ENCODE peak calls at places on chromosomes 11 and 22, in four cellular contexts. V, B, R and Q are unnamed samples.

GRCh38 chr11:119066481-119066880 is 1.1 kb upstream of the VPS11 start:
- DNase-seq in B (no peak), V (no peak), R (no peak), Q (no peak)

GRCh38 chr22:36321797-36322601 is 65.8 kb downstream of the MYH9 start:
- DNase-seq in V (peak), R (no peak), B (no peak), Q (no peak)

GRCh38 chr11:77467993-77468392 is 5.9 kb downstream of the PAK1 start:
- DNase-seq in V (no peak), R (peak), B (no peak), Q (no peak)

GRCh38 chr11:12285106-12285505 is 92.3 kb upstream of the PARVA start:
- DNase-seq in V (no peak), R (no peak), B (peak), Q (peak)

GRCh38 chr11:74754507-74755255 is 6.0 kb downstream of the RNF169 start:
- DNase-seq in B (peak), R (no peak), V (no peak), Q (peak)

GRCh38 chr11:30879322-30880020 is 293.3 kb upstream of the MPPED2 start:
- DNase-seq in R (no peak), B (no peak), V (no peak), Q (no peak)

GRCh38 chr11:86692746-86693145 is 20.3 kb upstream of the ME3 start:
- DNase-seq in V (no peak), R (no peak), B (no peak), Q (no peak)

GRCh38 chr11:71325418-71326327 is 73.3 kb upstream of the SHANK2 start:
- DNase-seq in R (no peak), B (no peak), V (no peak), Q (no peak)

GRCh38 chr11:65078151-65078550 is 5.7 kb downstream of the CDCA5 start:
- DNase-seq in V (no peak), B (peak), R (peak), Q (peak)

GRCh38 chr22:47835726-47836125 is 1073.3 kb downstream of the TBC1D22A start:
- DNase-seq in B (peak), V (no peak), R (no peak), Q (peak)

GRCh38 chr11:66706989-66707388 is 22.0 kb downstream of the SPTBN2 start:
- DNase-seq in V (no peak), B (no peak), R (no peak), Q (no peak)

GRCh38 chr11:66705587-66706335 is 23.3 kb downstream of the SPTBN2 start:
- DNase-seq in B (no peak), R (no peak), V (no peak), Q (no peak)

GRCh38 chr11:66707486-66707885 is 21.5 kb downstream of the SPTBN2 start:
- DNase-seq in V (peak), R (no peak), B (no peak), Q (no peak)

GRCh38 chr11:66701432-66702240 is 23.9 kb upstream of the RBM4B start:
- DNase-seq in R (no peak), B (no peak), V (no peak), Q (no peak)

GRCh38 chr11:66704659-66705360 is 24.2 kb downstream of the SPTBN2 start:
- DNase-seq in B (no peak), V (peak), R (no peak), Q (no peak)
- TF ChIP-seq CTCF in B (no peak), V (no peak), R (no peak), Q (no peak)

GRCh38 chr11:21988477-21988876 is 204.4 kb upstream of the ANO5 start:
- DNase-seq in B (no peak), R (no peak), V (no peak), Q (no peak)
- TF ChIP-seq CTCF in B (no peak), R (no peak), V (no peak), Q (no peak)

DNA sequence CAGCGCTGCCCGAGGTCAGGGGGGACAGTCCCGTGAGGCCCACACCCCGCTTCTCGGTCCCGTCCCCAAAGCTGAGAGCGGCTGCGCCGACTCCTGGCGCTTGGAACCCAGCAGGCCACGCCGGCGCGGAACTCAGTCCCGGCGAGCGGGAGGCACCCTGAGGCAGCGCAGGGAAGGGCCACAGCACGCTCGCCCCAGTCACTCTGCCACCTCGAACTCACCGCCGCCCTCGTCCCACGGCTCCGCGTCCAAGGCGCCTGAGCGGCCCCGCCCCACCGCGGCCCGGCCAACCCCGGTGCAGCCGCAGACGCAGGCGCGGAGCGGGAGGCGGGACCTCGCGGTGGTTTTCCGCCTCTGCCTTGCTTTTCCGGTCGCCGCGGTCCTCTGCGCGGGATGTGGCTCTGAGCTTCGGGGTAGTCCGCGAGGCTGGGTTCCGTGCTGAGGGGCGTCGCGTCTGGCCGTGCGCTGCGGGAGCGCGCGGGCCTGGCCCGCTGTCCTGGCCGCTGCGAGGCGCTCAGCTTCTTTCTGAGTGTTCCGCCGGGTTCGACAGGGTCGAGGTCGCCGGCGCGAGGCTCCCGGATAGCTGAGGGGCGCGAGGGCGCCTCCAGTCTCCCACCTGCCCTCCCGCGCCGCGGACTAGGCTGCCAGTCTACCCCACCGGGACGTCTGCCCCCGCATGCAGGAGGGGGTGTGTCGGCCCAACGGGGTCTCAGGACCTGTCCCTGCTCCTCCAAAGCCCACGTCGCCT is at the start of gene CDPF1:
- DNase-seq in V (peak), B (peak), R (peak), Q (peak)
- TF ChIP-seq CTCF in V (no peak), B (peak), R (no peak), Q (no peak)

GRCh38 chr11:117145393-117145761 is 1.3 kb downstream of the PAFAH1B2 start:
- DNase-seq in V (no peak), B (peak), R (peak), Q (peak)
- TF ChIP-seq CTCF in V (no peak), B (peak), R (peak), Q (peak)

GRCh38 chr22:49431559-49431958 is 396.1 kb downstream of the BRD1 start:
- DNase-seq in V (no peak), B (no peak), R (no peak), Q (no peak)

GRCh38 chr22:49427941-49428340 is 399.7 kb downstream of the BRD1 start:
- DNase-seq in R (no peak), V (no peak), B (no peak), Q (no peak)

GRCh38 chr22:49426618-49427266 is 400.9 kb downstream of the BRD1 start:
- DNase-seq in B (no peak), V (no peak), R (no peak), Q (no peak)

GRCh38 chr22:49427341-49427740 is 400.3 kb downstream of the BRD1 start:
- DNase-seq in V (no peak), B (no peak), R (no peak), Q (no peak)

GRCh38 chr22:49429066-49429465 is 398.6 kb downstream of the BRD1 start:
- DNase-seq in R (peak), V (no peak), B (no peak), Q (no peak)
- TF ChIP-seq CTCF in R (peak), V (no peak), B (no peak), Q (no peak)

GRCh38 chr11:44104472-44105294 is 9.2 kb downstream of the EXT2 start:
- DNase-seq in V (no peak), R (no peak), B (no peak), Q (no peak)
- TF ChIP-seq CTCF in V (no peak), R (no peak), B (no peak), Q (peak)

GRCh38 chr22:38211556-38211955 is 9.8 kb downstream of the MAFF start:
- DNase-seq in V (no peak), R (no peak), B (no peak), Q (no peak)

GRCh38 chr22:38213319-38214247 is 11.8 kb downstream of the MAFF start:
- DNase-seq in B (no peak), V (no peak), R (no peak), Q (no peak)

GRCh38 chr22:38212442-38212841 is 10.6 kb downstream of the MAFF start:
- DNase-seq in R (no peak), V (no peak), B (no peak), Q (no peak)

GRCh38 chr22:38215156-38216038 is 13.6 kb downstream of the MAFF start:
- DNase-seq in V (no peak), R (no peak), B (no peak), Q (no peak)

DNA sequence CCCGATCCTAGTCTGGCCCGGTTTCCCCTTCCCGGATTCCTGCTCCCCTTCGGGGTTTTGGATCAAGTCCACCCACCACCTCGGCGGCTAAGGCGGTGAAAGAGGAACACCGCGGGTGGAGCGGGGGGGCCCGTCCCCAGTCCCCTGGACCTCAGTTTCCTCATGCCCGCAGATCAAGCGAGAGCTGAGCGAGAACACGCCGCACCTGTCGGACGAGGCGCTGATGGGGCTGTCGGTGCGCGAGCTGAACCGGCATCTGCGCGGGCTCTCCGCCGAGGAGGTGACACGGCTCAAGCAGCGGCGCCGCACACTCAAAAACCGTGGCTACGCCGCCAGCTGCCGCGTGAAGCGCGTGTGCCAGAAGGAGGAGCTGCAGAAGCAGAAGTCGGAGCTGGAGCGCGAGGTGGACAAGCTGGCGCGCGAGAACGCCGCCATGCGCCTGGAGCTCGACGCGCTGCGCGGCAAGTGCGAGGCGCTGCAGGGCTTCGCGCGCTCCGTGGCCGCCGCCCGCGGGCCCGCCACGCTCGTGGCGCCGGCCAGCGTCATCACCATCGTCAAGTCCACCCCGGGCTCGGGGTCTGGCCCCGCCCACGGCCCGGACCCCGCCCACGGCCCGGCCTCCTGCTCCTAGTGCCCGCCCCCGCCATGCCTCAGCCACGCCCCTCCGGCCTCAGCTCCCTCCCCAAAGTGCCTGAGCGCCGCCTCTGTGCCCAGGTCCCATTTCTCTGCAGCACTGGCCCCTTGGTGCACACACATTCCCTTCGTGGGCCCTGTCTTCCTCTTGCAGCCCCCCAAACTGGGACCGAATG is 12.7 kb downstream of the MAFF start:
- DNase-seq in B (peak), V (no peak), R (peak), Q (no peak)
- TF ChIP-seq CTCF in B (no peak), V (no peak), R (peak), Q (no peak)